ENCODE peak calls at places on chromosome 10, in five cellular contexts. P is psoas muscle, U is HepG2, L is AG10803, A is Peyer's patch. B is an unnamed sample.

GRCh38 chr10:131203456-131204357 is 107.8 kb downstream of the TCERG1L start:
- DNase-seq in P (peak), A (no peak), U (no peak), L (no peak), B (no peak)

GRCh38 chr10:67725567-67725966 is 29.6 kb upstream of the CTNNA3 start:
- DNase-seq in P (no peak), A (no peak), U (no peak), L (no peak), B (no peak)

GRCh38 chr10:124830445-124830844 is 28.8 kb downstream of the ABRAXAS2 start:
- DNase-seq in A (no peak), U (no peak), L (no peak), P (no peak), B (no peak)

GRCh38 chr10:55263327-55263726 is 462.3 kb upstream of the PCDH15 start:
- DNase-seq in P (no peak), L (no peak), U (no peak), A (no peak), B (no peak)

GRCh38 chr10:43197834-43198681 is 59.8 kb downstream of the CSGALNACT2 start:
- DNase-seq in P (peak), L (no peak), U (peak), A (peak), B (peak)

GRCh38 chr10:94902570-94902969 is 35.9 kb upstream of the CYP2C9 start:
- DNase-seq in P (no peak), U (peak), A (no peak), L (no peak), B (no peak)

GRCh38 chr10:114683162-114683561 is 25.1 kb upstream of the ABLIM1 start:
- DNase-seq in P (no peak), L (no peak), U (no peak), A (no peak), B (no peak)

GRCh38 chr10:124022066-124022465 is 71.3 kb downstream of the CHST15 start:
- DNase-seq in P (no peak), A (no peak), U (no peak), L (no peak), B (no peak)

GRCh38 chr10:72976886-72977285 is 22.3 kb upstream of the PLA2G12B start:
- DNase-seq in L (no peak), P (no peak), A (no peak), U (no peak), B (no peak)

GRCh38 chr10:33542747-33543505 is 208.5 kb upstream of the NRP1 start:
- DNase-seq in U (no peak), A (no peak), P (no peak), L (peak), B (no peak)

GRCh38 chr10:48773580-48773979 is 88.9 kb downstream of the WDFY4 start:
- DNase-seq in L (no peak), P (no peak), U (no peak), A (no peak), B (no peak)

GRCh38 chr10:108970016-108970415 is 953.3 kb downstream of the XPNPEP1 start:
- DNase-seq in P (no peak), L (peak), A (no peak), U (no peak), B (peak)

GRCh38 chr10:132748545-132749427 is 37.2 kb downstream of the NKX6-2 start:
- DNase-seq in A (no peak), U (no peak), P (no peak), L (no peak), B (no peak)

GRCh38 chr10:5588603-5589002 is 63.8 kb downstream of the CALML3 start:
- DNase-seq in P (no peak), A (no peak), U (no peak), L (no peak), B (no peak)

GRCh38 chr10:124641282-124642075 is 102.7 kb downstream of the FAM53B start:
- DNase-seq in L (peak), A (peak), U (no peak), P (no peak), B (peak)

GRCh38 chr10:56466005-56466404 is 104.9 kb upstream of the ZWINT start:
- DNase-seq in L (no peak), U (no peak), A (no peak), P (no peak), B (no peak)

GRCh38 chr10:36725581-36726520 is 399.5 kb upstream of the ANKRD30A start:
- DNase-seq in U (peak), P (peak), L (peak), A (no peak), B (peak)

GRCh38 chr10:46226900-46227558 is 59.8 kb upstream of the ANTXRL start:
- DNase-seq in A (no peak), L (no peak), P (no peak), U (no peak), B (no peak)

GRCh38 chr10:131994435-131994834 is 12.7 kb upstream of the BNIP3 start:
- DNase-seq in U (no peak), A (no peak), L (no peak), P (no peak), B (no peak)

GRCh38 chr10:44039599-44039998 is 345.3 kb downstream of the CXCL12 start:
- DNase-seq in A (no peak), L (no peak), P (no peak), U (no peak), B (no peak)

DNA sequence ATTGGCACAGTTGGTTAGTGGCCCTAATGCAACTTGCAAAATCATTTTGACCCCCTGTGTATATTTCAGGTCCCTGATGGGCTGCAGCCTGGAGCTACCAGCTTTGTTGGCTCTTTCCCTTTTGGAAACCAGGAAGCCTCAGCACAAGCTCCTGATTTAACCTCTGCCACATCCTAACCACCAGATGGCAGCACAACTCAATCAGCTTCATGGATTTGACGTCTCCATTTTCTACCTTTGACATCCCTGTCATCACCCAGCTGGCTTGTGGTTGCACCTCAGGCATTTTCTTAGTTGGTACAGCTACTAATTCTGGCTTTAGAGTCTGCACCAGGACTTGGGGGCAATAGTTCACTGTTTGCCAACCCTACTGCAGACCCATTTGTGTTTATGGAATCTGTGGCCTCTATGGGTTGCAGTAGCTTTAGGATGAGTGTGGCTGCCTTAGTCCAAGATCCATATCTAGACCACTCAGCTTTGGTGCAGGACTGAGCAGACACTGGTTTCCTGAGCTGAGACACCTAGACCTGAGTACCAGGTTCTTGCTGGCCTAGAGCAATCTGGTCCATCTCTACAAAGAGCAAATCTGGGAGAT is 456.2 kb downstream of the REEP3 start:
- DNase-seq in A (no peak), L (peak), P (no peak), U (peak), B (peak)
- TF ChIP-seq CTCF in A (peak), L (peak), P (peak), U (peak), B (peak)

GRCh38 chr10:51656467-51656866 is 42.9 kb downstream of the CSTF2T start:
- DNase-seq in L (no peak), U (no peak), A (no peak), P (no peak), B (no peak)

GRCh38 chr10:51663086-51663485 is 36.3 kb downstream of the CSTF2T start:
- DNase-seq in U (no peak), P (no peak), A (no peak), L (peak), B (no peak)

GRCh38 chr10:51657481-51657880 is 41.9 kb downstream of the CSTF2T start:
- DNase-seq in A (no peak), L (peak), U (no peak), P (no peak), B (no peak)

GRCh38 chr10:51658075-51658474 is 41.3 kb downstream of the CSTF2T start:
- DNase-seq in P (no peak), A (no peak), U (no peak), L (no peak), B (no peak)

GRCh38 chr10:51659344-51659743 is 40.1 kb downstream of the CSTF2T start:
- DNase-seq in P (no peak), L (no peak), U (no peak), A (no peak), B (no peak)
- H3K4me3 ChIP-seq in P (no peak), L (no peak), U (no peak), A (no peak), B (no peak)

GRCh38 chr10:76026931-76027330 is 595.5 kb downstream of the LRMDA start:
- DNase-seq in U (no peak), A (no peak), P (no peak), L (no peak), B (no peak)
- TF ChIP-seq CTCF in U (peak), A (no peak), P (no peak), L (peak), B (no peak)

DNA sequence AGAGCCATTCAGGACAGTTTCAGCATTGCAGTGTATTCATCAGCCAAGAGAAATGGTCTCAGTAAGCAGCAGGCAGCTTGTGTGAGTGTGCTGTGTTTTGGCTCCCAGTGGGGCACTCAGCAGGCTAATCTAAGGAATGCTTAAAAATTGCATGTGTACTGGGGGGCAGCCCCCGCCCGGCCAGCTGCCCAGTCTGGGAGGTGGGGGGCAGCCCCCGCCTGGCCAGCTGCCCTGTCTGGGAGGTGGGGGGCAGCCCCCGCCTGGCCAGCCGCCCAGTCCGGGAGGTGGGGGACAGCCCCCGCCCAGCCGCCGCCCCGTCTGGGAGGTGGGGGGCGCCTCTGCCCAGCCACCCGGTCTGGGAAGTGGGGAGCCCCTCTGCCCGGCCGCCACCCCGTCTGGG is 116.2 kb downstream of the GRID1 start:
- DNase-seq in A (no peak), U (no peak), L (no peak), P (no peak), B (no peak)
- H3K4me3 ChIP-seq in A (no peak), U (no peak), L (no peak), P (no peak), B (no peak)

DNA sequence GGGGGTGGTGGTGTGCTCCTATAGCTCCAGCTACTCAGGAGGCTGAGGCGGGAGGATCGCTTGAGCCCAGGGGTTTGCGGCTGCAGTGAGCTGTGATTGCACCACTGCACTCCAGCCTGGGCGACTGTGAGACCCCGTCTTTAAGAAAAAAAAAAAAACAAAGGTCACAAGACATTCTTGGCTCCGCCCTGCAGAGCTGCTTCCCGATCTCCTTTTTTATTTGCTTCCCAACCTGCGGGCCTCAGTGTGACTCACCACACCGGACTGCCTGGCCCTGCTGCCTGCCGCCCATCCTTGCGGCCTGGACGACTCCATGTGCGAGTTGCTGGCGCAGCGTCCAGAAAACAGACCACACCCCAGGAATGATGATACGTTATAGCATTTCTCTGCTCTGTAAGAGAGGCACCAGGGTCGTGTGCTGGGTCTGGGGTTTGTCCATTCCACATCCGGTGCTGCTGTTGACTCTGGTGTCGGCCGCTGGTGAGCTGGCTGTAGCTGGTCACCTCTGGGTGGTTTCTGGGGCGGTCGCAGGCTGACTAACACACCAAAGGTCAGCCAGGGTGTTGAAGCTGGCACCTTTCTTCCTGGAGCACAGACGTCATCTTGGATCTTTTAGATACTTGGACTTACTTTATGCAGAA is 123.6 kb downstream of the TCF7L2 start:
- DNase-seq in P (peak), L (peak), A (no peak), U (peak), B (peak)
- TF ChIP-seq CTCF in P (no peak), L (no peak), A (no peak), U (no peak), B (no peak)

GRCh38 chr10:87623191-87623590 is 36.5 kb upstream of the PAPSS2 start:
- DNase-seq in U (no peak), P (no peak), A (no peak), L (no peak), B (no peak)

GRCh38 chr10:87622290-87623004 is 37.2 kb upstream of the PAPSS2 start:
- DNase-seq in A (no peak), L (no peak), P (no peak), U (no peak), B (no peak)

GRCh38 chr10:87626422-87626892 is 33.2 kb upstream of the PAPSS2 start:
- DNase-seq in U (no peak), A (no peak), P (no peak), L (no peak), B (no peak)

GRCh38 chr10:87619705-87620104 is 40.0 kb upstream of the PAPSS2 start:
- DNase-seq in U (peak), P (no peak), A (no peak), L (peak), B (peak)

GRCh38 chr10:87625658-87626057 is 34.0 kb upstream of the PAPSS2 start:
- DNase-seq in L (no peak), A (no peak), P (no peak), U (no peak), B (no peak)
- H3K4me3 ChIP-seq in L (no peak), A (no peak), P (no peak), U (no peak), B (no peak)

GRCh38 chr10:13994932-13995331 is 335.8 kb downstream of the FRMD4A start:
- DNase-seq in L (no peak), U (no peak), A (no peak), P (no peak), B (no peak)
- TF ChIP-seq CTCF in L (no peak), U (no peak), A (no peak), P (no peak), B (no peak)

DNA sequence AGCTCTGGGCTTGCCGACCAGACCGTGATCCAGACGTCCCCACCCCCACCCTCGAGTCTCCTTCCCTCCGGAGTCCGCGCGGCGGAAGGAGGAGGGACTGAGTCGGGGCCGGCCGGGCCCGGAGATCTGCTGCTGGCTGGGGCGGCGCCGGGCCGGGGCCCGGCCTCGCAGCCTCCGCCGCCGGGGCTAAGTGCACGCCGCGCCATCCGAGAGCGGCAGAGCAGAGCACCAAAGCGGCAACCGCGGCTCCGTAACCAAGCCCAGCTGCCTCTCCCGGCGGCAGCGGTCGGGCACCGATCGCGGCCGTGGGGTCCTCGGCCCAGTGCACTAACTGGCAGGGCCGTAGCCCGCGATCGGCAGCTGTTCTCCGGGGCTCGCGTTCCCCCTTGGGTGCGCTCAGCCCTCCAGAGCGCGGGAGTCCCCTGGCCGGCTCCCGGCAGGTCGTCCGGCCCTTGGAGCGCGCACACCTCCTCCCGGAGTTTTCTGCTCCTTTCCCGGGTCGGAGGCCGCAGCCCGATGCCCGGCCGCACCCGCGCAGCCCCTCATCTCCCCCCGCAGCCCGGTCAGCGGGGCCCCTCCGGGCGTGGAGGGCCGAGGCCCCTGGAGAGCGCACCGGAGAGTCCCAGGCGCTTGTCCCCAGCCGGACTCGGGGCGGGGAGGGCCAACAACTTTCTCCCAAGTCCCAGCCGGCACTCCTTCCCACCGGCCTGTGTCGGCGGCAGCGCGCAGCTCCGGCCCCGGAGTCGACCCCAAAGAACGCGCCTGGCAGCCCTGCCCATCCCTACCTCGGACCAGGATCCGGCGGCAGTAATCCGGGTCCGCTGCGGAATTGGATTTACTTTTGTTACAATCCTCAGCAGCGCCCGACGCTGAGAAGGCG is 799 bp downstream of the VAX1 start:
- DNase-seq in L (peak), P (no peak), A (no peak), U (no peak), B (no peak)
- H3K4me3 ChIP-seq in L (peak), P (peak), A (peak), U (peak), B (peak)

DNA sequence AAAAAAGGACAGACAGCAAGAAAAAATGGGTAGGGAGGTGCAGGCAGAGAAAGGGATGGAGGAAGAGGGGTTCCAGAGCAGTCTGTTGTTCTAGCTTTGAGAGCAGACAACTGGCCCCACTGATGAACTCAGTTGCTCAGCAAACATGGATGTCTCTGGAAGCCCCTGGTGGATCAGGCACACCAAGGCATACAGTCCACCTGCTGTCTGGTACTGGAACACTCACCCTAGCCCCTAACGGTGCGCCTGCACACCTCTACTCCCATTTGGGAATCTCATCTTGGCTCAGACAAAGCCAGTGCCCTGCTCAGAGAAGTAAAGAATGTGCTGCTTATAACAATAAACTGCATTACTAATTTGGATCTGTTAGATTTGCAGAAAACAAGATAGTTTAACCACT is 7.7 kb downstream of the MACROH2A2 start:
- DNase-seq in A (no peak), U (no peak), P (no peak), L (no peak), B (no peak)
- TF ChIP-seq CTCF in A (no peak), U (no peak), P (no peak), L (no peak), B (no peak)

B was measured in fibroblast of villous mesenchyme.